ENCODE peak calls at places on chromosomes 7 and 10, in six cellular contexts. W, P, H, G, Q and O are unnamed samples.

GRCh38 chr10:80177781-80178636 is 27.3 kb downstream of the ANXA11 start:
- DNase-seq in W (no peak), P (no peak), H (no peak), G (no peak), Q (no peak), O (no peak)

GRCh38 chr7:157235357-157236018 is 96.8 kb downstream of the UBE3C start:
- DNase-seq in W (no peak), P (no peak), H (no peak), G (no peak), Q (no peak), O (no peak)

GRCh38 chr10:79244841-79245504 is 102.3 kb upstream of the PPIF start:
- DNase-seq in W (no peak), P (no peak), H (peak), G (no peak), Q (no peak), O (no peak)

GRCh38 chr7:11607676-11608075 is 224.3 kb downstream of the THSD7A start:
- DNase-seq in W (peak), P (no peak), H (no peak), G (peak), Q (no peak), O (no peak)

GRCh38 chr10:117805191-117805590 is 241.6 kb downstream of the RAB11FIP2 start:
- DNase-seq in W (no peak), P (no peak), H (no peak), G (no peak), Q (no peak), O (no peak)

GRCh38 chr10:122464575-122464974 is 3.2 kb downstream of the HTRA1 start:
- DNase-seq in W (no peak), P (no peak), H (no peak), G (no peak), Q (no peak), O (no peak)

GRCh38 chr10:133140417-133141143 is 19.4 kb upstream of the KNDC1 start:
- DNase-seq in W (no peak), P (no peak), H (no peak), G (no peak), Q (no peak), O (no peak)

GRCh38 chr7:42236266-42237161 is 495 bp downstream of the GLI3 start:
- DNase-seq in W (no peak), P (no peak), H (peak), G (peak), Q (no peak), O (peak)

GRCh38 chr10:113891476-113891875 is 37.0 kb downstream of the NHLRC2 start:
- DNase-seq in W (no peak), P (no peak), H (no peak), G (peak), Q (no peak), O (peak)

GRCh38 chr7:101094791-101095375 is 9.6 kb downstream of the TRIM56 start:
- DNase-seq in W (peak), P (peak), H (peak), G (peak), Q (no peak), O (peak)

GRCh38 chr10:27558612-27559020 is 54.5 kb downstream of the RAB18 start:
- DNase-seq in W (no peak), P (no peak), H (peak), G (peak), Q (peak), O (peak)

GRCh38 chr10:4242561-4243035 is 457.6 kb upstream of the KLF6 start:
- DNase-seq in W (no peak), P (no peak), H (no peak), G (peak), Q (no peak), O (peak)

GRCh38 chr7:139095194-139095659 is 14.3 kb downstream of the ZC3HAV1 start:
- DNase-seq in W (no peak), P (no peak), H (peak), G (no peak), Q (no peak), O (peak)

GRCh38 chr10:33032354-33033254 is 74.6 kb upstream of the ITGB1 start:
- DNase-seq in W (no peak), P (no peak), H (no peak), G (no peak), Q (peak), O (peak)

GRCh38 chr10:12235796-12236195 is 39.8 kb downstream of the CDC123 start:
- DNase-seq in W (no peak), P (no peak), H (no peak), G (no peak), Q (no peak), O (no peak)

GRCh38 chr10:79347894-79348639 is 798 bp downstream of the PPIF start:
- DNase-seq in W (no peak), P (peak), H (peak), G (peak), Q (no peak), O (peak)

GRCh38 chr10:132880148-132880981 is 62.0 kb downstream of the CFAP46 start:
- DNase-seq in W (no peak), P (no peak), H (no peak), G (no peak), Q (no peak), O (no peak)

GRCh38 chr10:86287966-86288579 is 78.5 kb downstream of the GRID1 start:
- DNase-seq in W (no peak), P (no peak), H (no peak), G (no peak), Q (no peak), O (no peak)

GRCh38 chr10:5509691-5510090 is 10.3 kb upstream of the CALML5 start:
- DNase-seq in W (no peak), P (no peak), H (no peak), G (no peak), Q (no peak), O (no peak)

GRCh38 chr7:134752006-134752760 is 27.3 kb upstream of the CALD1 start:
- DNase-seq in W (no peak), P (no peak), H (no peak), G (no peak), Q (no peak), O (no peak)